ENCODE peak calls at places on chromosomes 2 and 18, in ten cellular contexts. E, X, A, L, N, D, G, Q, W and J are unnamed samples.

GRCh38 chr2:68749345-68749744 is 14.7 kb downstream of the ARHGAP25 start:
- DNase-seq in G (no peak), X (no peak), E (no peak), Q (no peak), A (no peak), W (no peak), D (no peak), N (no peak), L (no peak), J (no peak)

GRCh38 chr2:1422716-1423285 is 9.5 kb downstream of the TPO start:
- DNase-seq in N (no peak), X (no peak), E (no peak), L (peak; percentile 10), A (no peak), D (no peak), W (no peak), G (no peak), Q (no peak), J (no peak)

GRCh38 chr2:156456616-156457015 is 20.4 kb downstream of the GPD2 start:
- DNase-seq in Q (no peak), G (peak; percentile 92), E (no peak), X (no peak), D (no peak), L (no peak), W (peak; percentile 8), A (no peak), N (no peak), J (no peak)

GRCh38 chr2:1730047-1730937 is 14.0 kb downstream of the PXDN start:
- DNase-seq in L (no peak), D (peak; percentile 76), G (peak; percentile 93), A (no peak), W (no peak), X (peak; percentile 59), N (peak; percentile 97), Q (no peak), E (peak; percentile 18), J (no peak)

GRCh38 chr2:105806994-105807393 is 62.3 kb downstream of the NCK2 start:
- DNase-seq in X (no peak), W (no peak), N (no peak), D (no peak), Q (no peak), A (no peak), E (no peak), L (no peak), G (no peak), J (no peak)

GRCh38 chr2:224849264-224849663 is 133.1 kb upstream of the CCDC195 start:
- DNase-seq in X (no peak), E (no peak), Q (no peak), D (no peak), G (no peak), N (no peak), L (no peak), A (no peak), W (no peak), J (no peak)

GRCh38 chr18:55502346-55502710 is 85.7 kb downstream of the TCF4 start:
- DNase-seq in N (peak; percentile 48), Q (no peak), D (no peak), X (no peak), L (no peak), E (no peak), G (peak; percentile 64), A (no peak), W (no peak), J (no peak)

GRCh38 chr18:62737474-62737873 is 22.1 kb downstream of the PHLPP1 start:
- DNase-seq in L (no peak), N (no peak), E (no peak), G (no peak), D (no peak), Q (no peak), X (peak; percentile 38), A (no peak), W (no peak), J (no peak)

GRCh38 chr18:54720590-54720989 is 107.7 kb upstream of the RAB27B start:
- DNase-seq in A (no peak), E (no peak), L (no peak), X (no peak), Q (no peak), D (no peak), G (peak; percentile 38), W (no peak), N (no peak), J (no peak)

GRCh38 chr18:11149441-11150270 is at the start of gene PIEZO2:
- DNase-seq in L (peak; percentile 88), D (peak; percentile 89), N (peak; percentile 24), A (no peak), G (peak; percentile 54), W (no peak), Q (no peak), X (peak; percentile 90), E (peak; percentile 42), J (no peak)

GRCh38 chr18:49677081-49677480 is 115.2 kb downstream of the LIPG start:
- DNase-seq in Q (no peak), G (peak; percentile 14), W (no peak), D (no peak), X (no peak), L (no peak), A (no peak), E (no peak), N (no peak), J (no peak)

GRCh38 chr2:25685741-25686140 is 12.4 kb upstream of the DTNB start:
- DNase-seq in L (no peak), Q (no peak), X (no peak), A (no peak), E (no peak), W (no peak), N (no peak), G (no peak), D (no peak), J (no peak)

GRCh38 chr2:177693658-177694334 is 301.2 kb downstream of the AGPS start:
- DNase-seq in Q (no peak), X (no peak), G (peak; percentile 49), W (no peak), E (no peak), L (no peak), A (no peak), D (no peak), N (no peak), J (no peak)

GRCh38 chr2:238784671-238785527 is 63.0 kb upstream of the TWIST2 start:
- DNase-seq in L (peak; percentile 35), E (peak; percentile 60), X (peak; percentile 66), Q (peak; percentile 52), A (no peak), D (peak; percentile 91), G (peak; percentile 55), N (peak; percentile 98), W (peak; percentile 32), J (peak; percentile 44)

GRCh38 chr2:202718614-202719013 is 83.8 kb downstream of the FAM117B start:
- DNase-seq in X (no peak), Q (no peak), A (no peak), L (no peak), D (no peak), G (peak; percentile 59), E (no peak), W (peak; percentile 70), N (peak; percentile 29), J (no peak)

GRCh38 chr2:161273038-161273760 is 35.0 kb upstream of the PSMD14 start:
- DNase-seq in Q (peak; percentile 78), N (peak; percentile 63), A (no peak), D (no peak), W (peak; percentile 42), X (peak; percentile 23), G (peak; percentile 37), E (no peak), L (peak; percentile 76), J (peak; percentile 53)

GRCh38 chr2:62568983-62569837 is 63.2 kb upstream of the TMEM17 start:
- DNase-seq in L (no peak), X (no peak), A (no peak), D (no peak), G (peak; percentile 32), N (no peak), W (no peak), E (no peak), Q (no peak), J (no peak)

GRCh38 chr2:25336446-25336845 is 5.3 kb downstream of the DNMT3A start:
- DNase-seq in E (no peak), W (no peak), D (peak; percentile 73), Q (no peak), L (no peak), G (no peak), X (no peak), N (no peak), A (no peak), J (no peak)

GRCh38 chr2:20015482-20016083 is 3.1 kb upstream of the MATN3 start:
- DNase-seq in E (no peak), Q (peak; percentile 57), N (peak; percentile 67), A (no peak), X (no peak), L (peak; percentile 72), D (no peak), W (peak; percentile 51), G (peak; percentile 36), J (peak; percentile 53)

GRCh38 chr18:21672868-21673267 is 31.7 kb downstream of the ABHD3 start:
- DNase-seq in N (peak; percentile 50), D (no peak), A (no peak), X (no peak), Q (no peak), G (peak; percentile 73), E (peak; percentile 30), L (peak; percentile 20), W (peak; percentile 79), J (no peak)

GRCh38 chr2:9656270-9656766 is 25.5 kb upstream of the YWHAQ start:
- DNase-seq in N (peak; percentile 92), A (peak; percentile 50), D (peak; percentile 17), X (peak; percentile 78), G (peak; percentile 98), E (no peak), W (peak; percentile 99), Q (no peak), L (no peak), J (no peak)

GRCh38 chr2:109322111-109322510 is 193.1 kb downstream of the SH3RF3 start:
- DNase-seq in L (no peak), X (no peak), W (no peak), D (peak; percentile 94), E (peak; percentile 88), G (peak; percentile 85), Q (no peak), A (no peak), N (peak; percentile 99), J (no peak)